ENCODE peak calls at places on chromosomes 4 and X, in five cellular contexts. T, O, P, B and D are unnamed samples.

GRCh38 chr4:24646777-24647460 is 62.6 kb upstream of the DHX15 start:
- DNase-seq in T (no peak), O (no peak), P (no peak), B (no peak), D (no peak)

GRCh38 chr4:1039493-1040343 is 28.3 kb downstream of the FGFRL1 start:
- DNase-seq in T (no peak), O (no peak), P (peak; percentile 55), B (no peak), D (no peak)

GRCh38 chrX:72045141-72045540 is 86.6 kb downstream of the RTL5 start:
- DNase-seq in T (no peak), O (no peak), P (no peak), B (no peak), D (no peak)

GRCh38 chr4:159010563-159011260 is 92.2 kb upstream of the RAPGEF2 start:
- DNase-seq in T (no peak), O (peak; percentile 69), P (no peak), B (peak; percentile 92), D (no peak)

GRCh38 chr4:169335331-169335730 is 64.6 kb upstream of the SH3RF1 start:
- DNase-seq in T (no peak), O (no peak), P (no peak), B (no peak), D (no peak)

GRCh38 chrX:119292445-119292844 is 56.4 kb downstream of the PGRMC1 start:
- DNase-seq in T (no peak), O (no peak), P (no peak), B (peak; percentile 17), D (no peak)

GRCh38 chr4:7823416-7823824 is 116.2 kb downstream of the AFAP1 start:
- DNase-seq in T (no peak), O (no peak), P (no peak), B (peak; percentile 46), D (no peak)

GRCh38 chr4:26048378-26048882 is 134.4 kb downstream of the SMIM20 start:
- DNase-seq in T (no peak), O (no peak), P (no peak), B (no peak), D (peak; percentile 46)

GRCh38 chr4:104677122-104677521 is 182.4 kb upstream of the CXXC4 start:
- DNase-seq in T (peak; percentile 25), O (peak; percentile 51), P (peak; percentile 52), B (peak; percentile 18), D (peak; percentile 16)

GRCh38 chr4:4854649-4855292 is 4.7 kb upstream of the MSX1 start:
- DNase-seq in T (no peak), O (no peak), P (no peak), B (no peak), D (no peak)

GRCh38 chr4:8730681-8731080 is 138.1 kb downstream of the CPZ start:
- DNase-seq in T (no peak), O (no peak), P (no peak), B (no peak), D (no peak)

GRCh38 chrX:18643243-18643642 is 28.7 kb downstream of the RS1 start:
- DNase-seq in T (no peak), O (no peak), P (no peak), B (no peak), D (no peak)

GRCh38 chr4:177051473-177052060 is 258.1 kb upstream of the NEIL3 start:
- DNase-seq in T (peak; percentile 66), O (no peak), P (peak; percentile 51), B (peak; percentile 46), D (peak; percentile 22)

GRCh38 chr4:168449740-168450442 is 30.4 kb downstream of the DDX60L start:
- DNase-seq in T (no peak), O (no peak), P (no peak), B (no peak), D (no peak)

GRCh38 chr4:113738251-113738650 is 23.3 kb downstream of the CAMK2D start:
- DNase-seq in T (no peak), O (no peak), P (no peak), B (no peak), D (no peak)

GRCh38 chrX:39766882-39767281 is 330.9 kb downstream of the BCOR start:
- DNase-seq in T (no peak), O (no peak), P (no peak), B (no peak), D (no peak)